ENCODE peak calls at places on chromosome 10, in nine cellular contexts. C is OCI-LY7; B is CD4-positive, alpha-beta T cell; E is esophagus squamous epithelium; N is tibial nerve; I is PC-9; Y is osteoblast; A is A549; X is psoas muscle. U is an unnamed sample.

GRCh38 chr10:78905940-78906308 is 162.8 kb upstream of the ZMIZ1 start:
- DNase-seq in C (no peak), B (no peak), E (no peak), N (no peak), I (peak; percentile 28), Y (no peak), A (no peak), X (no peak), U (no peak)

GRCh38 chr10:28970231-28970630 is 292.9 kb downstream of the BAMBI start:
- DNase-seq in C (no peak), B (no peak), E (no peak), N (no peak), I (no peak), Y (peak; percentile 67), A (no peak), X (no peak), U (no peak)

GRCh38 chr10:69398466-69398865 is 18.3 kb downstream of the TACR2 start:
- DNase-seq in C (no peak), B (no peak), E (no peak), N (no peak), I (no peak), Y (no peak), A (no peak), X (no peak), U (no peak)

GRCh38 chr10:3714526-3714925 is 70.5 kb downstream of the KLF6 start:
- DNase-seq in C (no peak), B (no peak), E (no peak), N (no peak), I (no peak), Y (no peak), A (no peak), X (no peak), U (no peak)

GRCh38 chr10:52778511-52779392 is 6.2 kb upstream of the MBL2 start:
- DNase-seq in C (peak; percentile 26), B (no peak), E (no peak), N (no peak), I (no peak), Y (peak; percentile 51), A (no peak), X (no peak), U (no peak)

GRCh38 chr10:69176823-69177222 is 3.2 kb upstream of the SUPV3L1 start:
- DNase-seq in C (no peak), B (no peak), E (no peak), N (no peak), I (no peak), Y (no peak), A (no peak), X (no peak), U (no peak)

GRCh38 chr10:79443338-79444242 is 1.8 kb downstream of the ZCCHC24 start:
- DNase-seq in C (no peak), B (no peak), E (no peak), N (no peak), I (no peak), Y (peak; percentile 87), A (no peak), X (no peak), U (no peak)

GRCh38 chr10:85105614-85106013 is 777.2 kb downstream of the CCSER2 start:
- DNase-seq in C (no peak), B (no peak), E (no peak), N (no peak), I (no peak), Y (no peak), A (no peak), X (no peak), U (no peak)

GRCh38 chr10:47031251-47031952 is 120.2 kb downstream of the PTPN20 start:
- DNase-seq in C (peak; percentile 4), B (no peak), E (no peak), N (peak; percentile 47), I (no peak), Y (peak; percentile 79), A (peak; percentile 44), X (peak; percentile 47), U (peak; percentile 63)

GRCh38 chr10:49183596-49184542 is 4.3 kb downstream of the TMEM273 start:
- DNase-seq in C (no peak), B (no peak), E (no peak), N (no peak), I (no peak), Y (no peak), A (no peak), X (no peak), U (no peak)

GRCh38 chr10:14481752-14482151 is 151.0 kb upstream of the FRMD4A start:
- DNase-seq in C (no peak), B (no peak), E (no peak), N (no peak), I (no peak), Y (no peak), A (no peak), X (no peak), U (no peak)

GRCh38 chr10:88118769-88119559 is 255.5 kb downstream of the PTEN start:
- DNase-seq in C (no peak), B (no peak), E (no peak), N (no peak), I (no peak), Y (no peak), A (no peak), X (no peak), U (no peak)

GRCh38 chr10:77290528-77291155 is 347.0 kb downstream of the KCNMA1 start:
- DNase-seq in C (no peak), B (no peak), E (no peak), N (no peak), I (peak; percentile 39), Y (peak; percentile 79), A (peak; percentile 25), X (no peak), U (no peak)

GRCh38 chr10:106189254-106189653 is 975.3 kb downstream of the SORCS1 start:
- DNase-seq in C (peak; percentile 32), B (no peak), E (no peak), N (no peak), I (peak; percentile 1), Y (peak; percentile 50), A (no peak), X (no peak), U (no peak)

GRCh38 chr10:78405781-78406180 is 372.1 kb downstream of the RPS24 start:
- DNase-seq in C (no peak), B (no peak), E (no peak), N (no peak), I (no peak), Y (no peak), A (no peak), X (no peak), U (no peak)

GRCh38 chr10:71729023-71729649 is 9.6 kb upstream of the C10orf105 start:
- DNase-seq in C (peak; percentile 28), B (no peak), E (no peak), N (no peak), I (peak; percentile 95), Y (no peak), A (peak; percentile 54), X (no peak), U (no peak)

GRCh38 chr10:35307297-35307696 is 29.0 kb upstream of the CCNY start:
- DNase-seq in C (no peak), B (no peak), E (no peak), N (no peak), I (no peak), Y (no peak), A (no peak), X (no peak), U (no peak)

DNA sequence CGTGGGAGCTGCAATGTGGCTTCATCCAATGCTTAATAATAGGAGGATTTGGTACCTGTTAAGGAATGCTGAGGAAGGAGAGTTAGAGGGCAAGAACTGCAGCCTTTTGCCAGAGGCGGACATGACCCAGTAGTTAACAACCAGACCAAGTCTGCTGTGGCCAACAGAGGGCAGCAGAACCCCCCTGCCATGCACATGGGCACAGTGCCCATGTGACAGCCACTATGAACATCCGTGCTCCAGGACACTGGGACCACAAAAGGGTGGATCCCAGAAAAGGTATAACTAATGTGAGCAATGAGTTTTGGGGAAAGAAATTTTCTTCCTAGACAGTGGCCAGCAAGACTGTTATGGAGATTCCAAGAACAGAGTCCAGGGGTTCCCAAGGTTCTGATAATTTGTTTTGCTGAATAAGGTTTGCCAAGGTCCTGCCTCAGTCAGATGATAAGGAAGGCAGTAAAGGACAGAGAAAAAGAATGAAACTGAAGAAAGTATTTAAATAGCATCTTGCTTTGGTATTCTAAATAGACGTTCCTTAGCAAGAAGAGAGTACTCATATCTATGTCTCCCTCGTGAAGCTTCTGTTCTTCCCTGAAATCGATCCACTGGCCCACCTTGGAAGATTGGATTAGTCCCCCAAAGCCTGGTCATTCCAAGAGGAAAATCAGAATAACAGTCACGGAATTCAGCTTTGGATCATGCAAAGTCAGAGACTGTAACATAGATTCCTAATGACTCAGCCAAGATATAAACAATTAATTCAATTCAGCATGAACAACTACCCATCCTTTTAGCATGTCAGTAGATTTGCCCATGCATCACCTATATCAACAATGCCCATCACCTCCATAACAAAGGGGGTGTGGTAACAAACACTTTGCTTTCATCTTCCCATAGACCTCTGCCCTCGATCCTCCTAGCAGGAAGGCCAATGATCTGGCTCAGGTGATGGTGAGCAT is 56.0 kb downstream of the LGI1 start:
- DNase-seq in C (peak; percentile 56), B (peak; percentile 12), E (no peak), N (peak; percentile 34), I (peak; percentile 41), Y (no peak), A (peak; percentile 44), X (peak; percentile 53), U (no peak)
- TF ChIP-seq CTCF in C (peak; percentile 85), B (peak; percentile 41), E (peak; percentile 29), N (peak; percentile 43), I (peak; percentile 58), Y (peak; percentile 70), A (peak; percentile 78), X (peak; percentile 55), U (no peak)

GRCh38 chr10:54843085-54843646 is 42.1 kb upstream of the PCDH15 start:
- DNase-seq in C (no peak), B (no peak), E (no peak), N (no peak), I (no peak), Y (no peak), A (no peak), X (no peak), U (no peak)
- H3K27ac ChIP-seq in C (no peak overlapping the region), B (no peak overlapping the region), E (no peak overlapping the region), N (no peak overlapping the region), I (no peak overlapping the region), Y (no peak overlapping the region), A (no peak overlapping the region), X (no peak overlapping the region), U (no peak overlapping the region)

DNA sequence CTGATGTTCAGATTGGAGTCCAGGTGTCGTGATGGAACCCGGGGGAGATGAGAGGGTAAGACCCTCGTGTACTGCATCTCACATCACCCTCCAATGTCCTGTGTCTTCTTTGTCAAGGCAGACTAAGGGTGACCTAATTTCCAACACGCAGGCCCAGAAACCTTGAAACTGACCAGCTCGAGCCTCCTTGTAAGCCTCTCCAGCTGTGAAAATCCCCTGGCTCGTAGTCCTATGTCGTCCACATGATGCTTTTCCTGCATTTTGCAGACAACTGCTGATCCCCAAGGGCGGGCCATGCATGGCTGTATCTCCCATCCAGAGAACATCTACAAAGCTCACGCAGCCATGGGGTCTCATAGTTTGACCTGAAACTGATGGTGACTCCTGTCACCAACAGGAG is 220.1 kb downstream of the ARHGAP12 start:
- DNase-seq in C (no peak), B (no peak), E (no peak), N (no peak), I (no peak), Y (no peak), A (no peak), X (no peak), U (no peak)
- H3K9me3 ChIP-seq in C (no peaks in the 10 kb centered on the region), B (peaks cover 3% of the 10 kb centered on the region), E (no peaks in the 10 kb centered on the region), N (no peaks in the 10 kb centered on the region), I (peaks cover 6% of the 10 kb centered on the region), Y (no peaks in the 10 kb centered on the region), A (peaks cover 33% of the 10 kb centered on the region), X (peaks cover 20% of the 10 kb centered on the region), U (peaks cover 34% of the 10 kb centered on the region)

GRCh38 chr10:17409170-17409733 is 45.1 kb downstream of the ST8SIA6 start:
- DNase-seq in C (no peak), B (no peak), E (no peak), N (no peak), I (peak; percentile 2), Y (no peak), A (no peak), X (no peak), U (no peak)
- TF ChIP-seq CTCF in C (peak; percentile 51), B (peak; percentile 74), E (no peak), N (no peak), I (peak; percentile 62), Y (peak; percentile 54), A (peak; percentile 44), X (no peak), U (no peak)